ENCODE peak calls at places on chromosomes 11 and 22, in ten cellular contexts. One of them, this sample, is unnamed.

GRCh38 chr11:95111923-95112540 is 22.4 kb downstream of the ENDOD1 start:
- DNase-seq in heart right ventricle: no peak
- DNase-seq in HFFc6: no peak
- DNase-seq in hepatocyte: no peak
- DNase-seq in left colon: no peak
- DNase-seq in MV-4-11: no peak
- DNase-seq in endothelial cell of umbilical vein: no peak
- DNase-seq in small intestine: no peak
- DNase-seq in GM19239: no peak
- DNase-seq in germinal center: no peak
- DNase-seq in this sample: no peak

GRCh38 chr11:2443406-2443805 is 908 bp downstream of the TRPM5 start:
- DNase-seq in small intestine: no peak
- DNase-seq in left colon: no peak
- DNase-seq in heart right ventricle: no peak
- DNase-seq in MV-4-11: no peak
- DNase-seq in HFFc6: no peak
- DNase-seq in endothelial cell of umbilical vein: no peak
- DNase-seq in germinal center: no peak
- DNase-seq in hepatocyte: no peak
- DNase-seq in GM19239: no peak
- DNase-seq in this sample: peak

GRCh38 chr22:40190501-40190900 is 12.8 kb downstream of the TNRC6B start:
- DNase-seq in left colon: no peak
- DNase-seq in heart right ventricle: no peak
- DNase-seq in endothelial cell of umbilical vein: no peak
- DNase-seq in small intestine: peak
- DNase-seq in HFFc6: no peak
- DNase-seq in germinal center: no peak
- DNase-seq in GM19239: no peak
- DNase-seq in hepatocyte: peak
- DNase-seq in MV-4-11: no peak
- DNase-seq in this sample: no peak

GRCh38 chr11:105032495-105032894 is 2.4 kb downstream of the CASP1 start:
- DNase-seq in HFFc6: no peak
- DNase-seq in hepatocyte: no peak
- DNase-seq in GM19239: no peak
- DNase-seq in left colon: no peak
- DNase-seq in small intestine: peak
- DNase-seq in germinal center: no peak
- DNase-seq in MV-4-11: peak
- DNase-seq in heart right ventricle: no peak
- DNase-seq in endothelial cell of umbilical vein: no peak
- DNase-seq in this sample: no peak

GRCh38 chr11:2222479-2222878 is 47.9 kb downstream of the ASCL2 start:
- DNase-seq in endothelial cell of umbilical vein: no peak
- DNase-seq in MV-4-11: no peak
- DNase-seq in HFFc6: no peak
- DNase-seq in left colon: peak
- DNase-seq in hepatocyte: no peak
- DNase-seq in heart right ventricle: no peak
- DNase-seq in small intestine: peak
- DNase-seq in germinal center: no peak
- DNase-seq in GM19239: no peak
- DNase-seq in this sample: no peak

GRCh38 chr11:57340228-57340627 is 2.1 kb downstream of the P2RX3 start:
- DNase-seq in small intestine: no peak
- DNase-seq in endothelial cell of umbilical vein: peak
- DNase-seq in left colon: no peak
- DNase-seq in GM19239: no peak
- DNase-seq in germinal center: no peak
- DNase-seq in hepatocyte: peak
- DNase-seq in HFFc6: no peak
- DNase-seq in MV-4-11: no peak
- DNase-seq in heart right ventricle: no peak
- DNase-seq in this sample: no peak

GRCh38 chr11:100578966-100579365 is 108.1 kb upstream of the ARHGAP42 start:
- DNase-seq in MV-4-11: no peak
- DNase-seq in hepatocyte: peak
- DNase-seq in heart right ventricle: no peak
- DNase-seq in endothelial cell of umbilical vein: no peak
- DNase-seq in small intestine: no peak
- DNase-seq in HFFc6: no peak
- DNase-seq in GM19239: no peak
- DNase-seq in left colon: no peak
- DNase-seq in germinal center: no peak
- DNase-seq in this sample: no peak

GRCh38 chr22:31945971-31946680 is 1.8 kb downstream of the YWHAH start:
- DNase-seq in small intestine: peak
- DNase-seq in GM19239: no peak
- DNase-seq in heart right ventricle: no peak
- DNase-seq in MV-4-11: no peak
- DNase-seq in hepatocyte: peak
- DNase-seq in HFFc6: no peak
- DNase-seq in germinal center: no peak
- DNase-seq in left colon: no peak
- DNase-seq in endothelial cell of umbilical vein: peak
- DNase-seq in this sample: no peak

GRCh38 chr22:46557736-46558480 is 20.5 kb upstream of the CELSR1 start:
- DNase-seq in GM19239: no peak
- DNase-seq in MV-4-11: no peak
- DNase-seq in small intestine: no peak
- DNase-seq in endothelial cell of umbilical vein: no peak
- DNase-seq in heart right ventricle: no peak
- DNase-seq in hepatocyte: no peak
- DNase-seq in germinal center: no peak
- DNase-seq in HFFc6: no peak
- DNase-seq in left colon: no peak
- DNase-seq in this sample: no peak

GRCh38 chr22:33438273-33438672 is 380.1 kb upstream of the SYN3 start:
- DNase-seq in germinal center: no peak
- DNase-seq in HFFc6: peak
- DNase-seq in MV-4-11: no peak
- DNase-seq in heart right ventricle: no peak
- DNase-seq in GM19239: no peak
- DNase-seq in small intestine: no peak
- DNase-seq in hepatocyte: peak
- DNase-seq in endothelial cell of umbilical vein: no peak
- DNase-seq in left colon: peak
- DNase-seq in this sample: no peak

GRCh38 chr11:73372371-73372993 is 3.7 kb upstream of the RELT start:
- DNase-seq in HFFc6: peak
- DNase-seq in MV-4-11: peak
- DNase-seq in small intestine: no peak
- DNase-seq in left colon: no peak
- DNase-seq in germinal center: no peak
- DNase-seq in heart right ventricle: no peak
- DNase-seq in hepatocyte: no peak
- DNase-seq in endothelial cell of umbilical vein: peak
- DNase-seq in GM19239: no peak
- DNase-seq in this sample: no peak

GRCh38 chr11:132620423-132620822 is 911.9 kb downstream of the OPCML start:
- DNase-seq in MV-4-11: no peak
- DNase-seq in heart right ventricle: no peak
- DNase-seq in small intestine: no peak
- DNase-seq in left colon: no peak
- DNase-seq in endothelial cell of umbilical vein: no peak
- DNase-seq in germinal center: no peak
- DNase-seq in GM19239: no peak
- DNase-seq in HFFc6: no peak
- DNase-seq in hepatocyte: no peak
- DNase-seq in this sample: no peak

GRCh38 chr11:106398396-106399074 is 321.1 kb downstream of the AASDHPPT start:
- DNase-seq in left colon: no peak
- DNase-seq in hepatocyte: peak
- DNase-seq in heart right ventricle: no peak
- DNase-seq in GM19239: no peak
- DNase-seq in germinal center: no peak
- DNase-seq in endothelial cell of umbilical vein: no peak
- DNase-seq in HFFc6: peak
- DNase-seq in MV-4-11: no peak
- DNase-seq in small intestine: no peak
- DNase-seq in this sample: no peak